ENCODE peak calls at places on chromosome 17, in six cellular contexts. W is ELR, Q is mucosa of descending colon, G is AG10803, Y is astrocyte, A is HL-60. F is an unnamed sample.

GRCh38 chr17:80279895-80280294 is 19.2 kb downstream of the RNF213 start:
- DNase-seq in Y (peak; percentile 82), A (no peak), G (peak; percentile 87), W (no peak), Q (no peak), F (no peak)

GRCh38 chr17:60519795-60520194 is 6.2 kb downstream of the APPBP2 start:
- DNase-seq in G (no peak), Q (no peak), W (no peak), Y (no peak), A (no peak), F (no peak)

GRCh38 chr17:77755410-77755963 is 203.0 kb upstream of the TNRC6C start:
- DNase-seq in Q (no peak), Y (no peak), A (no peak), W (peak; percentile 49), G (no peak), F (no peak)

GRCh38 chr17:79444226-79444625 is 166.6 kb downstream of the RBFOX3 start:
- DNase-seq in A (no peak), Y (no peak), W (no peak), G (no peak), Q (no peak), F (no peak)

GRCh38 chr17:57946798-57947358 is 8.3 kb downstream of the CUEDC1 start:
- DNase-seq in W (peak; percentile 84), Y (peak; percentile 56), Q (peak; percentile 68), G (peak; percentile 63), A (peak; percentile 93), F (peak; percentile 12)

GRCh38 chr17:57405486-57406072 is 149.3 kb downstream of the MSI2 start:
- DNase-seq in Q (no peak), A (no peak), Y (no peak), W (no peak), G (no peak), F (no peak)

GRCh38 chr17:75361344-75361743 is 44.1 kb downstream of the GRB2 start:
- DNase-seq in Q (no peak), G (no peak), A (no peak), W (no peak), Y (no peak), F (no peak)

GRCh38 chr17:50279639-50280038 is 5.4 kb downstream of the TMEM92 start:
- DNase-seq in Y (no peak), G (no peak), A (no peak), W (no peak), Q (no peak), F (no peak)

GRCh38 chr17:80428363-80428762 is 13.4 kb downstream of the ENDOV start:
- DNase-seq in Y (no peak), W (no peak), G (no peak), A (no peak), Q (no peak), F (no peak)

GRCh38 chr17:5832886-5833285 is 237.3 kb upstream of the WSCD1 start:
- DNase-seq in Y (peak; percentile 78), A (no peak), Q (no peak), W (peak; percentile 89), G (peak; percentile 74), F (no peak)

GRCh38 chr17:40218740-40219072 is 398 bp upstream of the WIPF2 start:
- DNase-seq in A (peak; percentile 45), Y (peak; percentile 84), G (peak; percentile 69), Q (peak; percentile 78), W (peak; percentile 85), F (no peak)

GRCh38 chr17:83161298-83162034 is 82.1 kb downstream of the METRNL start:
- DNase-seq in A (no peak), Y (peak; percentile 47), Q (no peak), W (peak; percentile 87), G (peak; percentile 91), F (no peak)

GRCh38 chr17:5509482-5509881 is 23.1 kb downstream of the MIS12 start:
- DNase-seq in G (peak; percentile 40), Q (no peak), Y (peak; percentile 72), A (no peak), W (peak; percentile 88), F (no peak)

GRCh38 chr17:8574687-8575086 is 55.8 kb downstream of the MYH10 start:
- DNase-seq in A (no peak), Q (peak; percentile 3), Y (no peak), G (no peak), W (peak; percentile 6), F (no peak)

GRCh38 chr17:70987867-70988340 is 818.6 kb downstream of the KCNJ2 start:
- DNase-seq in G (no peak), Q (no peak), A (no peak), Y (peak; percentile 12), W (no peak), F (no peak)

GRCh38 chr17:10681866-10682446 is 15.4 kb downstream of the SCO1 start:
- DNase-seq in A (no peak), Q (no peak), G (peak; percentile 89), W (no peak), Y (peak; percentile 92), F (no peak)

GRCh38 chr17:80931421-80932265 is 60.0 kb upstream of the CHMP6 start:
- DNase-seq in G (peak; percentile 90), A (no peak), Y (peak; percentile 83), W (peak; percentile 74), Q (no peak), F (no peak)

GRCh38 chr17:48472485-48473281 is 42.7 kb upstream of the SKAP1 start:
- DNase-seq in G (peak; percentile 75), A (no peak), W (peak; percentile 97), Y (peak; percentile 92), Q (no peak), F (no peak)

GRCh38 chr17:28131592-28131991 is 89.1 kb downstream of the NLK start:
- DNase-seq in Q (no peak), G (peak; percentile 19), W (peak; percentile 12), Y (peak; percentile 65), A (no peak), F (no peak)

GRCh38 chr17:73521376-73521775 is 122.9 kb downstream of the SDK2 start:
- DNase-seq in G (no peak), W (no peak), Y (no peak), A (no peak), Q (no peak), F (no peak)

GRCh38 chr17:13925579-13925978 is 143.7 kb upstream of the COX10 start:
- DNase-seq in W (peak; percentile 6), A (no peak), Y (no peak), Q (no peak), G (no peak), F (no peak)

GRCh38 chr17:35239823-35240222 is 3.0 kb upstream of the SLFN5 start:
- DNase-seq in Q (no peak), G (peak; percentile 39), A (no peak), W (no peak), Y (no peak), F (no peak)

GRCh38 chr17:76527430-76528111 is 9.9 kb downstream of the CYGB start:
- DNase-seq in A (no peak), W (peak; percentile 92), G (peak; percentile 15), Q (peak; percentile 42), Y (peak; percentile 83), F (no peak)

GRCh38 chr17:4854181-4854681 is 21.1 kb downstream of the MINK1 start:
- DNase-seq in Q (no peak), Y (peak; percentile 44), G (peak; percentile 43), A (no peak), W (peak; percentile 44), F (no peak)

GRCh38 chr17:69870751-69871199 is 204.2 kb upstream of the KCNJ16 start:
- DNase-seq in A (no peak), W (peak; percentile 77), Q (no peak), Y (peak; percentile 61), G (peak; percentile 92), F (no peak)

GRCh38 chr17:8119575-8120519 is 1.5 kb upstream of the ALOXE3 start:
- DNase-seq in A (peak; percentile 76), W (peak; percentile 93), Y (peak; percentile 87), G (peak; percentile 91), Q (peak; percentile 87), F (peak; percentile 59)

GRCh38 chr17:38451030-38451839 is 23.0 kb downstream of the ARHGAP23 start:
- DNase-seq in W (peak; percentile 93), Q (no peak), A (no peak), Y (peak; percentile 80), G (peak; percentile 89), F (no peak)

GRCh38 chr17:27354051-27354490 is 60.2 kb downstream of the WSB1 start:
- DNase-seq in A (no peak), G (no peak), W (no peak), Q (no peak), Y (no peak), F (no peak)

GRCh38 chr17:14297161-14297851 is 3.6 kb upstream of the HS3ST3B1 start:
- DNase-seq in A (peak; percentile 21), Q (peak; percentile 35), W (peak; percentile 70), Y (no peak), G (peak; percentile 84), F (no peak)

GRCh38 chr17:74502866-74503265 is 28.4 kb downstream of the CD300LB start:
- DNase-seq in Q (no peak), Y (no peak), W (no peak), A (no peak), G (no peak), F (no peak)

GRCh38 chr17:45394913-45395568 is 37.6 kb downstream of the ARHGAP27 start:
- DNase-seq in G (peak; percentile 79), Q (peak; percentile 74), A (peak; percentile 47), Y (peak; percentile 74), W (peak; percentile 93), F (no peak)

GRCh38 chr17:43482103-43483012 is 1.4 kb upstream of the DHX8 start:
- DNase-seq in A (no peak), G (no peak), Q (no peak), W (no peak), Y (no peak), F (no peak)

GRCh38 chr17:79073016-79073705 is 1.5 kb upstream of the ENGASE start:
- DNase-seq in Y (no peak), A (no peak), G (no peak), W (no peak), Q (no peak), F (no peak)

GRCh38 chr17:31095239-31096105 is 695 bp downstream of the NF1 start:
- DNase-seq in G (peak; percentile 40), Q (peak; percentile 65), Y (peak; percentile 48), A (peak; percentile 64), W (peak; percentile 80), F (peak; percentile 4)

GRCh38 chr17:35817196-35817595 is 7.9 kb downstream of the TAF15 start:
- DNase-seq in Q (no peak), Y (no peak), W (no peak), A (no peak), G (no peak), F (no peak)